ENCODE peak calls at places on chromosomes 5 and 9, in seven cellular contexts. E is GM23248, U is GM23338, H is hepatocyte, M is OCI-LY7, Z is HCT116, R is neural progenitor cell. X is an unnamed sample.

GRCh38 chr5:157961176-157961575 is 102.2 kb upstream of the CLINT1 start:
- DNase-seq in H (no peak), E (no peak), Z (no peak), R (no peak), U (no peak), M (no peak), X (no peak)

GRCh38 chr9:110691002-110691549 is 22.5 kb downstream of the MUSK start:
- DNase-seq in H (no peak), E (peak; percentile 18), U (no peak), Z (no peak), R (no peak), M (no peak), X (peak; percentile 27)

GRCh38 chr5:1312206-1312605 is 17.3 kb upstream of the TERT start:
- DNase-seq in R (no peak), E (no peak), H (no peak), Z (no peak), M (peak; percentile 46), U (no peak), X (no peak)

GRCh38 chr5:26691486-26691885 is 346.9 kb downstream of the CDH9 start:
- DNase-seq in H (no peak), Z (no peak), M (no peak), R (no peak), U (no peak), E (no peak), X (no peak)

GRCh38 chr5:37838152-37838932 is 1.5 kb downstream of the GDNF start:
- DNase-seq in E (peak; percentile 82), R (peak; percentile 82), H (peak; percentile 47), M (no peak), U (peak; percentile 79), Z (no peak), X (peak; percentile 40)

GRCh38 chr5:163631846-163632245 is 126.4 kb downstream of the MAT2B start:
- DNase-seq in Z (no peak), M (no peak), U (no peak), R (no peak), E (no peak), H (no peak), X (no peak)

GRCh38 chr9:92140074-92140753 is 25.0 kb upstream of the SPTLC1 start:
- DNase-seq in E (peak; percentile 81), U (peak; percentile 85), R (peak; percentile 89), M (peak; percentile 69), H (peak; percentile 83), Z (peak; percentile 38), X (peak; percentile 73)

GRCh38 chr9:129023908-129024233 is 4.3 kb downstream of the SH3GLB2 start:
- DNase-seq in E (no peak), R (no peak), H (no peak), U (no peak), M (no peak), Z (no peak), X (no peak)

GRCh38 chr5:53490747-53491146 is 10.3 kb downstream of the FST start:
- DNase-seq in E (peak; percentile 90), H (no peak), M (no peak), R (no peak), U (no peak), Z (no peak), X (no peak)

GRCh38 chr5:2876183-2876582 is 124.7 kb upstream of the IRX2 start:
- DNase-seq in Z (no peak), U (no peak), E (no peak), R (no peak), M (no peak), H (no peak), X (no peak)

GRCh38 chr9:22855956-22856355 is 409.3 kb downstream of the DMRTA1 start:
- DNase-seq in U (no peak), Z (no peak), E (no peak), R (peak; percentile 9), H (no peak), M (no peak), X (no peak)

GRCh38 chr9:111674319-111674718 is 12.9 kb downstream of the GNG10 start:
- DNase-seq in U (no peak), E (no peak), H (no peak), R (no peak), M (no peak), Z (no peak), X (no peak)

GRCh38 chr5:56984445-56984844 is 32.5 kb upstream of the MIER3 start:
- DNase-seq in U (no peak), Z (no peak), M (no peak), H (no peak), E (no peak), R (no peak), X (no peak)

GRCh38 chr5:151338734-151339133 is 8.6 kb downstream of the SLC36A2 start:
- DNase-seq in E (no peak), U (no peak), H (no peak), Z (no peak), R (no peak), M (no peak), X (no peak)
- TF ChIP-seq EZH2phosphoT487 in E (no peak), U (no peak), H (no peak), Z (no peak), R (no peak), M (no peak), X (no peak)

GRCh38 chr5:96516631-96517071 is 83.6 kb upstream of the PCSK1 start:
- DNase-seq in H (no peak), M (no peak), E (peak; percentile 86), U (no peak), Z (no peak), R (no peak), X (no peak)
- TF ChIP-seq EZH2phosphoT487 in H (no peak), M (no peak), E (no peak), U (no peak), Z (no peak), R (no peak), X (no peak)

GRCh38 chr5:35924122-35924949 is 14.1 kb downstream of the CAPSL start:
- DNase-seq in Z (no peak), U (no peak), H (no peak), E (peak; percentile 94), R (no peak), M (no peak), X (peak; percentile 72)

GRCh38 chr5:35921930-35922329 is 16.5 kb downstream of the CAPSL start:
- DNase-seq in M (peak; percentile 74), E (no peak), R (no peak), H (no peak), Z (no peak), U (no peak), X (no peak)

GRCh38 chr5:35922468-35922867 is 16.0 kb downstream of the CAPSL start:
- DNase-seq in Z (no peak), H (no peak), E (no peak), U (no peak), R (no peak), M (no peak), X (no peak)

GRCh38 chr5:35926389-35927051 is 11.9 kb downstream of the CAPSL start:
- DNase-seq in H (peak; percentile 80), R (peak; percentile 76), M (peak; percentile 80), U (peak; percentile 88), E (peak; percentile 59), Z (peak; percentile 28), X (peak; percentile 84)

DNA sequence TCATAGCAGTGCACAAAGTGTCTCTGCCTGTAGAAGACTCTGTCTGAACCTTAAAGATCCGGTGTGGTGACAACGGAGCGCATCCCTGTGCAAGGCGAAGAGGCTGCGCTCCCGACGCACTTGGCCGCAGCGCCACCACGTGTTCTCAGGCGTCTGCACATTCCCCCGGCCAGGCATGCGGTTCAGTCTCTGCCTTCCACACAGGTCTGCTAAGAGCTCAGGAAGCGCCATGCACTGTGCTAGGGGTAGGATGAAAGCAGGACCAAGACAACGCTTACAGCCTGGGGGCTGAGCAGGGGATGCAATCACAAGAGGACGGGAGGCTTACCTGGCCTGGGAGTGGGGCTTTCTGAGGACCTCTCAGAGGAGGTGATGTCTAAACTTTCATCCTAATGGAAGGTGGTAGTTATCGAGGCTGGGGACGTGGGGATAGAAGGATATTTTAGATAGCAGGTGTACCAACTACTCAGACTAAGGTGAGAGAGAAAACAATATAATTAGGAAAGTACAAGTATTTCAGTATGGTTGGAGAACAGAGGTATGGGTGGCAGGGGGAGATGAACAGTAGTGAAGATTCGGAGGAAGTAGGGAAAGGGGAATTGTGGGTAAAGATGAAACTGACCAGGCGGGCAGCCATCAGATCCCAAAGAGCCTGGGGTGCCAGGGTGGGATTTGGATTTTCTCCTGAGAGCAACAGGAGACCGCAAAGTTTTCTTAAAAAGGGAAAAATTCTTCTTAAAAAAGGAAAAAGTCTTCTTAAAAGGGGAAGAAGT is 13.3 kb downstream of the CAPSL start:
- DNase-seq in R (peak; percentile 81), E (peak; percentile 90), U (peak; percentile 87), Z (peak; percentile 21), H (peak; percentile 85), M (peak; percentile 97), X (peak; percentile 85)
- TF ChIP-seq EZH2phosphoT487 in R (no peak), E (no peak), U (no peak), Z (no peak), H (no peak), M (no peak), X (no peak)

GRCh38 chr9:126806336-126806735 is 1.5 kb downstream of the ZBTB43 start:
- DNase-seq in U (no peak), M (no peak), Z (no peak), R (no peak), H (no peak), E (peak; percentile 72), X (no peak)

GRCh38 chr9:126804198-126804695 is 593 bp upstream of the ZBTB43 start:
- DNase-seq in M (no peak), H (no peak), E (no peak), R (no peak), U (no peak), Z (no peak), X (no peak)

GRCh38 chr9:126804696-126805545 is at the start of gene ZBTB43:
- DNase-seq in M (peak; percentile 95), U (peak; percentile 99), R (peak; percentile 98), Z (peak; percentile 85), H (peak; percentile 99), E (peak; percentile 98), X (peak; percentile 91)

GRCh38 chr9:126802343-126803059 is 2.3 kb upstream of the ZBTB43 start:
- DNase-seq in U (no peak), H (no peak), R (no peak), Z (no peak), M (no peak), E (no peak), X (peak; percentile 36)

GRCh38 chr9:126805546-126806262 is 864 bp downstream of the ZBTB43 start:
- DNase-seq in H (peak; percentile 87), E (peak; percentile 86), M (peak; percentile 75), Z (peak; percentile 39), R (peak; percentile 8), U (peak; percentile 6), X (peak; percentile 75)
- TF ChIP-seq EZH2phosphoT487 in H (no peak), E (no peak), M (no peak), Z (no peak), R (no peak), U (no peak), X (no peak)

GRCh38 chr9:105507096-105507495 is 50.8 kb upstream of the FKTN start:
- DNase-seq in Z (no peak), R (no peak), M (no peak), H (no peak), U (no peak), E (no peak), X (no peak)

GRCh38 chr9:105511486-105511885 is 46.4 kb upstream of the FKTN start:
- DNase-seq in R (no peak), M (no peak), E (no peak), H (no peak), Z (no peak), U (no peak), X (no peak)

GRCh38 chr9:105508530-105508929 is 49.4 kb upstream of the FKTN start:
- DNase-seq in Z (no peak), R (no peak), E (no peak), M (no peak), H (no peak), U (no peak), X (no peak)

GRCh38 chr9:105515811-105516413 is 42.0 kb upstream of the FKTN start:
- DNase-seq in Z (no peak), R (no peak), M (no peak), U (peak; percentile 62), E (no peak), H (no peak), X (no peak)

GRCh38 chr9:105510024-105510423 is 47.9 kb upstream of the FKTN start:
- DNase-seq in U (no peak), H (no peak), R (no peak), M (no peak), Z (no peak), E (peak; percentile 80), X (no peak)
- TF ChIP-seq EZH2phosphoT487 in U (no peak), H (no peak), R (no peak), M (no peak), Z (no peak), E (no peak), X (no peak)